ENCODE peak calls at places on chromosomes 2 and 18, in five cellular contexts. One of them, this sample, is unnamed.

GRCh38 chr2:40450066-40450841 is 1.6 kb downstream of the SLC8A1 start:
- DNase-seq in Panc1: no peak
- DNase-seq in stomach: no peak
- DNase-seq in HepG2: no peak
- DNase-seq in endothelial cell of umbilical vein: peak
- DNase-seq in this sample: no peak

GRCh38 chr2:169129703-169130243 is 60.4 kb downstream of the DHRS9 start:
- DNase-seq in endothelial cell of umbilical vein: no peak
- DNase-seq in Panc1: no peak
- DNase-seq in HepG2: no peak
- DNase-seq in stomach: no peak
- DNase-seq in this sample: no peak

GRCh38 chr2:45607701-45608100 is 3.4 kb downstream of the SRBD1 start:
- DNase-seq in HepG2: peak
- DNase-seq in endothelial cell of umbilical vein: peak
- DNase-seq in stomach: no peak
- DNase-seq in Panc1: no peak
- DNase-seq in this sample: no peak

GRCh38 chr18:77206676-77207370 is 42.8 kb upstream of the GALR1 start:
- DNase-seq in endothelial cell of umbilical vein: no peak
- DNase-seq in Panc1: no peak
- DNase-seq in HepG2: no peak
- DNase-seq in stomach: no peak
- DNase-seq in this sample: no peak

GRCh38 chr2:189015378-189015777 is 41.2 kb downstream of the COL3A1 start:
- DNase-seq in Panc1: no peak
- DNase-seq in HepG2: no peak
- DNase-seq in stomach: no peak
- DNase-seq in endothelial cell of umbilical vein: no peak
- DNase-seq in this sample: no peak

GRCh38 chr2:25453199-25453903 is 111.6 kb upstream of the DNMT3A start:
- DNase-seq in endothelial cell of umbilical vein: no peak
- DNase-seq in Panc1: no peak
- DNase-seq in stomach: no peak
- DNase-seq in HepG2: no peak
- DNase-seq in this sample: no peak

GRCh38 chr2:106562826-106563594 is 75.8 kb downstream of the CD8B2 start:
- DNase-seq in Panc1: no peak
- DNase-seq in stomach: no peak
- DNase-seq in HepG2: no peak
- DNase-seq in endothelial cell of umbilical vein: no peak
- DNase-seq in this sample: no peak

GRCh38 chr2:38835990-38836389 is 39.7 kb downstream of the DHX57 start:
- DNase-seq in HepG2: no peak
- DNase-seq in Panc1: no peak
- DNase-seq in endothelial cell of umbilical vein: no peak
- DNase-seq in stomach: no peak
- DNase-seq in this sample: no peak

GRCh38 chr18:44579028-44579692 is 101.5 kb upstream of the SETBP1 start:
- DNase-seq in HepG2: peak
- DNase-seq in endothelial cell of umbilical vein: no peak
- DNase-seq in Panc1: no peak
- DNase-seq in stomach: no peak
- DNase-seq in this sample: no peak

GRCh38 chr2:105972226-105972625 is 221.9 kb downstream of the UXS1 start:
- DNase-seq in HepG2: no peak
- DNase-seq in endothelial cell of umbilical vein: no peak
- DNase-seq in Panc1: no peak
- DNase-seq in stomach: no peak
- DNase-seq in this sample: no peak

GRCh38 chr18:984004-984403 is 79.3 kb downstream of the ADCYAP1 start:
- DNase-seq in Panc1: no peak
- DNase-seq in stomach: no peak
- DNase-seq in endothelial cell of umbilical vein: no peak
- DNase-seq in HepG2: no peak
- DNase-seq in this sample: no peak

GRCh38 chr18:44771957-44772917 is 91.5 kb downstream of the SETBP1 start:
- DNase-seq in endothelial cell of umbilical vein: no peak
- DNase-seq in stomach: peak
- DNase-seq in HepG2: peak
- DNase-seq in Panc1: no peak
- DNase-seq in this sample: no peak

GRCh38 chr2:217463402-217464075 is 539.3 kb downstream of the TNS1 start:
- DNase-seq in endothelial cell of umbilical vein: no peak
- DNase-seq in HepG2: no peak
- DNase-seq in stomach: no peak
- DNase-seq in Panc1: no peak
- DNase-seq in this sample: no peak

GRCh38 chr2:62398295-62398855 is 107.6 kb downstream of the TMEM17 start:
- DNase-seq in HepG2: no peak
- DNase-seq in stomach: no peak
- DNase-seq in Panc1: no peak
- DNase-seq in endothelial cell of umbilical vein: peak
- DNase-seq in this sample: no peak

GRCh38 chr2:214103199-214104001 is 307.5 kb upstream of the VWC2L start:
- DNase-seq in HepG2: no peak
- DNase-seq in stomach: no peak
- DNase-seq in endothelial cell of umbilical vein: peak
- DNase-seq in Panc1: no peak
- DNase-seq in this sample: no peak

GRCh38 chr2:201622306-201622705 is 21.0 kb downstream of the TMEM237 start:
- DNase-seq in stomach: no peak
- DNase-seq in Panc1: no peak
- DNase-seq in endothelial cell of umbilical vein: peak
- DNase-seq in HepG2: no peak
- DNase-seq in this sample: no peak

GRCh38 chr2:20184067-20184938 is 40.6 kb downstream of the SDC1 start:
- DNase-seq in stomach: peak
- DNase-seq in endothelial cell of umbilical vein: no peak
- DNase-seq in HepG2: peak
- DNase-seq in Panc1: no peak
- DNase-seq in this sample: peak

GRCh38 chr18:673317-673716 is 15.9 kb downstream of the TYMS start:
- DNase-seq in endothelial cell of umbilical vein: no peak
- DNase-seq in stomach: no peak
- DNase-seq in Panc1: no peak
- DNase-seq in HepG2: no peak
- DNase-seq in this sample: no peak

GRCh38 chr18:12159446-12159845 is 65.8 kb downstream of the ANKRD62 start:
- DNase-seq in HepG2: peak
- DNase-seq in stomach: no peak
- DNase-seq in endothelial cell of umbilical vein: no peak
- DNase-seq in Panc1: no peak
- DNase-seq in this sample: no peak

GRCh38 chr18:55003695-55004094 is 44.4 kb upstream of the CCDC68 start:
- DNase-seq in stomach: no peak
- DNase-seq in Panc1: no peak
- DNase-seq in HepG2: no peak
- DNase-seq in endothelial cell of umbilical vein: no peak
- DNase-seq in this sample: no peak

GRCh38 chr2:95109260-95109659 is 12.3 kb downstream of the MRPS5 start:
- DNase-seq in stomach: no peak
- DNase-seq in HepG2: no peak
- DNase-seq in endothelial cell of umbilical vein: no peak
- DNase-seq in Panc1: no peak
- DNase-seq in this sample: no peak

GRCh38 chr2:28463893-28464292 is 32.0 kb upstream of the PLB1 start:
- DNase-seq in Panc1: no peak
- DNase-seq in stomach: no peak
- DNase-seq in HepG2: no peak
- DNase-seq in endothelial cell of umbilical vein: no peak
- DNase-seq in this sample: no peak

GRCh38 chr2:232634319-232635150 is 1.1 kb downstream of the EFHD1 start:
- DNase-seq in endothelial cell of umbilical vein: no peak
- DNase-seq in stomach: no peak
- DNase-seq in HepG2: no peak
- DNase-seq in Panc1: no peak
- DNase-seq in this sample: no peak

GRCh38 chr18:48707636-48708296 is 168.9 kb downstream of the CTIF start:
- DNase-seq in endothelial cell of umbilical vein: no peak
- DNase-seq in stomach: no peak
- DNase-seq in Panc1: no peak
- DNase-seq in HepG2: no peak
- DNase-seq in this sample: no peak

GRCh38 chr2:163852616-163853015 is 116.8 kb upstream of the FIGN start:
- DNase-seq in stomach: no peak
- DNase-seq in Panc1: no peak
- DNase-seq in HepG2: no peak
- DNase-seq in endothelial cell of umbilical vein: no peak
- DNase-seq in this sample: no peak

GRCh38 chr2:121709776-121710469 is 26.8 kb downstream of the NIFK start:
- DNase-seq in stomach: no peak
- DNase-seq in Panc1: no peak
- DNase-seq in HepG2: no peak
- DNase-seq in endothelial cell of umbilical vein: no peak
- DNase-seq in this sample: no peak

GRCh38 chr2:99810241-99810640 is 320.4 kb upstream of the REV1 start:
- DNase-seq in Panc1: no peak
- DNase-seq in stomach: no peak
- DNase-seq in endothelial cell of umbilical vein: no peak
- DNase-seq in HepG2: no peak
- DNase-seq in this sample: no peak

GRCh38 chr2:193695367-193695766 is 1500.6 kb upstream of the TMEFF2 start:
- DNase-seq in endothelial cell of umbilical vein: peak
- DNase-seq in Panc1: no peak
- DNase-seq in HepG2: peak
- DNase-seq in stomach: no peak
- DNase-seq in this sample: no peak

GRCh38 chr2:160471950-160472349 is 21.7 kb downstream of the RBMS1 start:
- DNase-seq in Panc1: no peak
- DNase-seq in HepG2: no peak
- DNase-seq in stomach: no peak
- DNase-seq in endothelial cell of umbilical vein: no peak
- DNase-seq in this sample: no peak

DNA sequence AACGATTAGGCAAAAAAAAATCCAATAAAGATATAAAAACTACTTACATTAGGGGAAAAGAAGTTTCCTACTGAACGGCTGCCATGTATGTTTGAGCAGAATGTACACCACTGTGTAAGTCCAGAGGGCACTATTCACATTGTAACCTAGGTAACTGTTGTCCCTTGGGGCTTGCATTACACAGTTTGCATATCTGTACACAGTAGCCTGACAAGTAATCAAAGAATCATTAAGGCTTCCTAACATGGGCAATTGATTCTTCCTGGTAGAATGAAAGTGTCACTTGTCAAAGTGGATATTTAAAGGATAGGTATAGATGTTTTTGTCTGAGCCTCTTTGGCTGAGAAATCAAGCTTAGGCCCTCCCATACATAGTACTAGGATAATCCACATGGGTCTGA is 39.1 kb downstream of the PLEK start:
- DNase-seq in endothelial cell of umbilical vein: no peak
- DNase-seq in stomach: no peak
- DNase-seq in HepG2: no peak
- DNase-seq in Panc1: no peak
- DNase-seq in this sample: no peak
- TF ChIP-seq POLR2AphosphoS5 in endothelial cell of umbilical vein: no peak
- TF ChIP-seq POLR2AphosphoS5 in stomach: no peak
- TF ChIP-seq POLR2AphosphoS5 in HepG2: no peak
- TF ChIP-seq POLR2AphosphoS5 in Panc1: no peak
- TF ChIP-seq POLR2AphosphoS5 in this sample: no peak

DNA sequence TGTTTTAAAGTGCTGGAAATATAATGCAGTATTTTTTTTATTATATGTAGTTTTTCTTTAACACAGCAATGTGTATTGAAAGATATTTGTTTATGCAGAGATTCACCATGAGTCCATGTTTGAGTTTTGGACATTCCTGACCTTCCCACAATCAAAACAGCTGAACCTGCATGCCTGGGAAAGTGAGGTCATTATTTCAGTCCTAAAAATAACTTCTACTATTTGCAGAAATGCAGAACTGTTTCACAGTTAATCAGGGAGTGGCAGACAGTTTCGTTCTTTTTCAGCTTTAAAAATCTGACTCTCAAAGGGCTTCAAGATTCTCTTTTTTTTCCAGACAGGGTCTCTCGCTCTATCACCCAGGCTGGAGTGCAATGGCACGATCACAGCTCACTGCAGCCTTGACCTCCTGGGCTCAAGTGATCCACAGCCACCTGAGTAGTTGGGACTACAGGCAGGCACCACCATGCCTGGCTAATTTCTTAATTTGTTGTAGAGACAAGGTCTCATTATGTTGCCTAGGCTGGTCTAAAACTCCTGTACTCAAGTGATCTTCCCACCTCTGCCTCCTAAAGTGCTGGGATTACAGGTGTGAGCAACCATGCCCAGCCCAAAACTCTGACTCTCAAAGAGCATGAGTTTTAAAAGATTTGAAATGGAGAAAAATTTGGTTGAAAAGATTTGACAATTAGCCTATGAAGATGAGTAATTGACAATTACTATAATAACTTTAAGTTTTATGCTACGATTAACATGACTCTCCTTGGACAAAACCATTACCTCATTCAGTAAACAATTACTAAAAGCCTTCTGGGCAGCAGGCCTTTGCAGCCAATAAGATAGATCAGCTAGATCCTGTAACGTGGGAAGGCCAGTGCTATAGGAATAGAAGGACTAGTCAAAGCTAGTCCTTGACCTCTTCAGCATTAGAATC is 5.0 kb upstream of the MYL12B start:
- DNase-seq in endothelial cell of umbilical vein: peak
- DNase-seq in Panc1: no peak
- DNase-seq in HepG2: peak
- DNase-seq in stomach: peak
- DNase-seq in this sample: no peak
- TF ChIP-seq POLR2AphosphoS5 in endothelial cell of umbilical vein: no peak
- TF ChIP-seq POLR2AphosphoS5 in Panc1: no peak
- TF ChIP-seq POLR2AphosphoS5 in HepG2: no peak
- TF ChIP-seq POLR2AphosphoS5 in stomach: no peak
- TF ChIP-seq POLR2AphosphoS5 in this sample: no peak

DNA sequence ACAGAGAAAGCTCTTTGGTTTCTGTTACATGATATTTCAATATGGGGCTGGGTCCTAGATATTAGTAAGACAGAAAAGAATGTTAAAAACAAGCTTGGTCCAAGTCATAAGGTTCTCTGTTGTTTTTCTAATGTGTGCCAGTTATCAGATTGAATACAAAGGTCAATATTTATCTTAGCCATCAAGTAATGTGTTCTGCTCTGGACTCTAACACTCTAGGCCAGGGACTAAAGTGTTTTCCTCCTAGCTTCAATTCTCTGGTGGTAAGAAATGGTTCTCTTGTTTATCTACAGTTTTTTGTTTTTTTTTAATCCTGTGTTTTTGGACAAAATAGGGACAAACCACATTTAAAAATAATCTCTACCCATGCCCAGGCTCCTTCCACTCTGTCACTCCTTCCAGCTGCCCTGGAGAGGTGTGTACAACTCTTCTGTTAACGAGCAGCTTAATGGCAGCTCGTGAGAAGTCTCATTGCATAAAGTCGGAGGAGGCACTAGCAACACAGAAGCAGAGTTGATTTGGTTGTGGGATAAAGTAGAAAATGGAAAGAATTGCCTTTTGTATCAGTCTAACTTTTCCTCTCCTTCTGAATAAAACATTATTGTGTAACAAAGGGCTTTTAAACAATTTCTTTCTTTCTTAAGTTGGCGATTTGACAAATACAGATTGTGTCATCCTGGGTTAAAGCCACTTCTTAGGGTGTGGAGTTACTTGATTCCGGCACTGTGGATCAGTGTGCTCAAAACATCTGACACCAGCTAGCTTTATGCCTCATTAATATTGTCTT is 8.0 kb upstream of the SESTD1 start:
- DNase-seq in endothelial cell of umbilical vein: peak
- DNase-seq in Panc1: no peak
- DNase-seq in stomach: no peak
- DNase-seq in HepG2: peak
- DNase-seq in this sample: no peak
- TF ChIP-seq POLR2AphosphoS5 in endothelial cell of umbilical vein: peak
- TF ChIP-seq POLR2AphosphoS5 in Panc1: no peak
- TF ChIP-seq POLR2AphosphoS5 in stomach: no peak
- TF ChIP-seq POLR2AphosphoS5 in HepG2: no peak
- TF ChIP-seq POLR2AphosphoS5 in this sample: no peak

GRCh38 chr18:26547302-26548143 is 830 bp downstream of the KCTD1 start:
- DNase-seq in stomach: peak
- DNase-seq in HepG2: no peak
- DNase-seq in endothelial cell of umbilical vein: peak
- DNase-seq in Panc1: no peak
- DNase-seq in this sample: peak
- TF ChIP-seq POLR2AphosphoS5 in stomach: no peak
- TF ChIP-seq POLR2AphosphoS5 in HepG2: no peak
- TF ChIP-seq POLR2AphosphoS5 in endothelial cell of umbilical vein: no peak
- TF ChIP-seq POLR2AphosphoS5 in Panc1: no peak
- TF ChIP-seq POLR2AphosphoS5 in this sample: no peak

This sample was measured in spleen.